ENCODE peak calls at places on chromosomes 13 and 19, in four cellular contexts. B, N, S and D are unnamed samples.
A peak's percentile ranks its signal among the peaks of the same experiment; 100 is the strongest.

GRCh38 chr13:90787007-90787406 is 560.5 kb upstream of the MIR17HG start:
- DNase-seq in B (peak; percentile 31), N (no peak), S (no peak), D (peak; percentile 14)

GRCh38 chr19:55437410-55437809 is 5.7 kb downstream of the SHISA7 start:
- DNase-seq in B (peak; percentile 73), N (peak; percentile 83), S (no peak), D (peak; percentile 66)

GRCh38 chr19:20999731-21000352 is 20.6 kb upstream of the ZNF430 start:
- DNase-seq in B (peak; percentile 76), N (no peak), S (peak; percentile 45), D (peak; percentile 88)

GRCh38 chr19:56664511-56664910 is 7.0 kb downstream of the ZNF835 start:
- DNase-seq in B (no peak), N (no peak), S (no peak), D (no peak)

GRCh38 chr19:56333506-56333905 is 18.9 kb upstream of the ZSCAN5A start:
- DNase-seq in B (peak; percentile 80), N (peak; percentile 70), S (no peak), D (peak; percentile 80)

GRCh38 chr13:98363326-98363725 is 186.3 kb upstream of the RNF113B start:
- DNase-seq in B (no peak), N (no peak), S (no peak), D (no peak)

GRCh38 chr19:36032251-36033104 is at the start of gene CLIP3:
- DNase-seq in B (peak; percentile 74), N (no peak), S (no peak), D (peak; percentile 81)

GRCh38 chr13:22107549-22107948 is 436.7 kb downstream of the FGF9 start:
- DNase-seq in B (no peak), N (peak; percentile 6), S (no peak), D (no peak)

GRCh38 chr13:28147489-28147888 is 9.1 kb downstream of the PAN3 start:
- DNase-seq in B (peak; percentile 8), N (no peak), S (no peak), D (no peak)

GRCh38 chr13:25218011-25218410 is 45.9 kb upstream of the AMER2 start:
- DNase-seq in B (no peak), N (no peak), S (no peak), D (no peak)

GRCh38 chr19:20039203-20039723 is at the start of gene ZNF682:
- DNase-seq in B (peak; percentile 96), N (peak; percentile 87), S (peak; percentile 78), D (peak; percentile 97)

GRCh38 chr13:98761126-98761978 is 8.9 kb upstream of the SLC15A1 start:
- DNase-seq in B (peak; percentile 67), N (no peak), S (no peak), D (peak; percentile 81)

DNA sequence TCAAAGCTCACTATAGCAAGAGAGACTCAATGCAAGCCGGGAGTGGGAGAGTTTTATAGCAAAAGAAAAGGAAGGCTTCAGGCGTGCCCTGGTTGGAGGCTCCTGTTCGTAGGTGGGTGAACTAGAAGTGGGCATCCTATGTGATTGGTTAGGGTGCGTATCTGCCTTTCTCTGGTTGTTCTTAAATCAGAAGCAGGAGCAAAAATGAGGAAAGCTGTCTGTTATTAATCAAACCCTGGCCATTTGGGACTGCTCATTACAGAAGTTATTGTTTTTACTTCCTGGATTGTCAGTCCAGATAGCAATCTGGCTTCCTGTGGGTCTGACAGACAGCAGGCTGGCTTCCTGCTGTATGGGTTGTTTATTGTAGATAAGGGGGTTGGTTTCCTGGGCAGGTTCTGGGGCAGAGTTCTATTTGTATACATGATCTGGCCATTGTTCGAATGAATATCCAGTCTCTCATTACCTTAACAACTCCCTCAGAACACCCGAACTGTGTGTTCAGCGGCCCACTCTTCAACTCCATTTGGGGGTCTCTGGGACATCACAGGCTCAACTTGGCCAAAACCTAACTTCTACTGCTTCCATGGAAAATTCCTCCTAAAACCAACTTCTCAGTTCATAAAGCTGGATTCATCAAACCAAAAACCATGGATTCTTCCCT is 1.6 kb downstream of the ZNF792 start:
- DNase-seq in B (peak; percentile 46), N (no peak), S (no peak), D (peak; percentile 38)
- H3K4me3 ChIP-seq in B (peak overlapping the region; percentile 88), N (peak overlapping the region; percentile 93), S (peak overlapping the region; percentile 88), D (peak overlapping the region; percentile 90)

GRCh38 chr19:10339380-10339960 is at the start of gene ICAM3:
- DNase-seq in B (no peak), N (no peak), S (no peak), D (no peak)
- H3K4me3 ChIP-seq in B (no peak within 1 kb of the TSS), N (no peak within 1 kb of the TSS), S (peak within 1 kb of the TSS; percentile 53), D (no peak within 1 kb of the TSS)

GRCh38 chr19:13054605-13055212 is 47.9 kb downstream of the LYL1 start:
- DNase-seq in B (no peak), N (no peak), S (no peak), D (no peak)

GRCh38 chr19:13056052-13056660 is 46.5 kb downstream of the LYL1 start:
- DNase-seq in B (peak; percentile 78), N (no peak), S (no peak), D (peak; percentile 74)

GRCh38 chr19:13057147-13057572 is 45.5 kb downstream of the LYL1 start:
- DNase-seq in B (no peak), N (no peak), S (no peak), D (no peak)

GRCh38 chr19:13053761-13054604 is 48.7 kb downstream of the LYL1 start:
- DNase-seq in B (peak; percentile 99), N (peak; percentile 29), S (no peak), D (peak; percentile 98)

GRCh38 chr19:13055213-13056051 is 47.2 kb downstream of the LYL1 start:
- DNase-seq in B (peak; percentile 95), N (no peak), S (no peak), D (peak; percentile 98)
- H3K4me3 ChIP-seq in B (peak overlapping the region; percentile 27), N (no peak overlapping the region), S (peak overlapping the region; percentile 44), D (no peak overlapping the region)

GRCh38 chr19:10289836-10290438 is at the start of gene ICAM5:
- DNase-seq in B (no peak), N (peak; percentile 19), S (no peak), D (no peak)
- H3K4me3 ChIP-seq in B (peak within 1 kb of the TSS; percentile 54), N (peak within 1 kb of the TSS; percentile 48), S (peak within 1 kb of the TSS; percentile 66), D (peak within 1 kb of the TSS; percentile 51)

GRCh38 chr19:54388001-54388802 is 23.5 kb upstream of the LAIR1 start:
- DNase-seq in B (no peak), N (no peak), S (no peak), D (no peak)

GRCh38 chr19:54389556-54389955 is 24.8 kb upstream of the LAIR1 start:
- DNase-seq in B (no peak), N (no peak), S (no peak), D (no peak)

GRCh38 chr19:54391589-54392061 is 23.6 kb upstream of the TTYH1 start:
- DNase-seq in B (no peak), N (no peak), S (no peak), D (no peak)

GRCh38 chr19:54390942-54391577 is 24.2 kb upstream of the TTYH1 start:
- DNase-seq in B (peak; percentile 76), N (peak; percentile 70), S (no peak), D (peak; percentile 77)

DNA sequence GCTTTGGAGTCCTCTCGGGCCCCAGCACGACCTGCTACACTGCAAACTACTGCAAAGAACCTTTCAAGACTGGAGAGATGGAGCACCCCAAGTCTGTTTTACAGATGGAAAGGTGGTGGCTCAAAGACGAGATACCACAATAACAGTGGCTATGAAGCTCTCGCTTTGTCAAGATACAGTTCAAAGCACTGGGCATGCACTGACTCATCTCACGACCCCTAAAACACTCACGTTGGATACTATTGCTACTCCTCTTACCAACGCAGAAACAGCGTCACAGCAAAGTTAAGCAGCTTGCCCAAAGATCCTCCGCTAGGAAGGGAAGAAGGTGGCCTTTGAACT is 24.0 kb upstream of the LAIR1 start:
- DNase-seq in B (no peak), N (no peak), S (no peak), D (no peak)
- H3K4me3 ChIP-seq in B (peak overlapping the region; percentile 36), N (peak overlapping the region; percentile 22), S (peak overlapping the region; percentile 58), D (no peak overlapping the region)

GRCh38 chr19:16111909-16112752 is 442 bp downstream of the RAB8A start:
- DNase-seq in B (no peak), N (no peak), S (no peak), D (no peak)
- H3K4me3 ChIP-seq in B (peak overlapping the region; percentile 97), N (peak overlapping the region; percentile 72), S (peak overlapping the region; percentile 83), D (peak overlapping the region; percentile 96)

DNA sequence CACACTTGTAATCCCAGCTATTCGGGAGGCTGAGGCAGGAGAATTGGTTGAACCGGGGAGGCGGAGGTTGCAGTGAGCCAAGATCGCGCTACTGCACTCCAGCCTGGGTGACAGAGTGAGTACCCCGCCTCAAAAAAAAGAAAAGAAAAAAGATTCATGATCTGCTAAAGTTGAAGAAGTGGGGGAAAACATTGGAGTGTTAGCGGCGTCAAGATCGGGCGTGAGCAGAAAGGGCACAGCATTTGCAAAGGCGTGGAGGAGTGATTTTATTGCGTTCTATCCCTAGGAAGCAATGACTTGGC is 874 bp upstream of the DNM2 start:
- DNase-seq in B (no peak), N (no peak), S (no peak), D (no peak)
- H3K4me3 ChIP-seq in B (peak overlapping the region; percentile 29), N (no peak overlapping the region), S (peak overlapping the region; percentile 53), D (peak overlapping the region; percentile 32)

DNA sequence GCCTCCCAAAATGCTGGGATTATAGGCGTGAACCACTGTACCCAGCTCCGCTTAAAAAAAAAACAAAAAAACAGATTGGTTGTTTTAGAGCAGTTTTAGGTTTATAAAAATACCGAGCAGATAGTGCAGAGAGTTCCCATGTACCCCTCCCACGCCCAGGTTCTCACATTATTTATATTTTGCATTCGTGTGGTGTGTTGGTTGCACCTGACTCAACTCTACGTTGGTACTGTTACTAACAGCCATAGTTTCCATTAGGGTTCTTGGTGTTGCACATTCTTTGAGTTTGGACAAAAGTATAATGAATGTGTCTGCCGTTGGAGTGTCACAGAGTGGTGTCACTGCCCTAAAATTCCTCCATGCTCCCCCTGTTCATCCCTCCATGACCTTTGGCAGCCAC is 29.1 kb downstream of the MYO9B start:
- DNase-seq in B (no peak), N (no peak), S (no peak), D (no peak)
- H3K4me3 ChIP-seq in B (no peak overlapping the region), N (no peak overlapping the region), S (no peak overlapping the region), D (no peak overlapping the region)

DNA sequence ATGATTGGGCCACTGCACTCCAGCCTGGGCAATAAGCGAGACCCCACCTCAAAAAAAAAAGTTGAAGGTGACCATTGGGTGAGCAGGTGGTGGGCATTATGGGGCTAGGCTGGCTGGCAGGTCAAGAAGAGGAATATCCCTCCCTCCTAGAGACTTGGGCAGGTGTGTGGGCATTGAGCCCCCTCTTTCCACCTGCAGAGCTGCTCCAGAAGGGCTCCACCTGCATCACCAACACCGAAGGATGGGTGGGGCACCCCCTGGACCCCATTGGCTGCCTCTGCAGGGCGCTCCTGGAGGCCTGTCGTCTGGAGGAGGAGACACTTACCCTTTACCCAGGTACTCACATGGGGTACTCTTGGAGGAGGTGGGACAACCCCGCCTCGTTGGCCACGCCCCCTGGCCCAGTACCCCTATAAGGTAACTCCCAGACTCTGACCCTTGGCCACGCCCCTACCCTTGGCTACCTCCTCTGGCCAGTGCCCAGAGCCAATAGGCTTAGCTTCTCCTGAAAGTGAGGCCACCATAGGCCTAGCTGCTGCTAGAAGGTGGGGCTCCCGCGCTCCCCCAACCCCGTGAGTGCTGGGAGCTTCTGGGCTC is 21.9 kb downstream of the ZSWIM4 start:
- DNase-seq in B (no peak), N (peak; percentile 85), S (no peak), D (no peak)
- H3K4me3 ChIP-seq in B (no peak overlapping the region), N (peak overlapping the region; percentile 70), S (peak overlapping the region; percentile 41), D (no peak overlapping the region)

GRCh38 chr19:17778621-17779280 is 16.2 kb upstream of the B3GNT3 start:
- DNase-seq in B (no peak), N (no peak), S (no peak), D (no peak)
- H3K4me3 ChIP-seq in B (no peak overlapping the region), N (no peak overlapping the region), S (peak overlapping the region; percentile 37), D (no peak overlapping the region)